ENCODE peak calls at places on chromosome 6, in five cellular contexts. One of them, this sample, is unnamed.

GRCh38 chr6:149157126-149157525 is 160.4 kb upstream of the TAB2 start:
- DNase-seq in stimulated activated CD8-positive, alpha-beta memory T cell treated with anti-CD3 and anti-CD28 coated beads, Interleukin-15, amount 100 ng/mL, for 1 hour: no peak
- DNase-seq in GM10248: no peak
- DNase-seq in A549: no peak
- DNase-seq in astrocyte of the spinal cord: no peak
- DNase-seq in this sample: no peak

GRCh38 chr6:127266892-127267741 is 453 bp downstream of the RNF146 start:
- DNase-seq in A549: peak; percentile 31
- DNase-seq in stimulated activated CD8-positive, alpha-beta memory T cell treated with anti-CD3 and anti-CD28 coated beads, Interleukin-15, amount 100 ng/mL, for 1 hour: peak; percentile 14
- DNase-seq in astrocyte of the spinal cord: peak; percentile 53
- DNase-seq in GM10248: peak; percentile 78
- DNase-seq in this sample: peak; percentile 42

GRCh38 chr6:11785953-11786579 is 7.5 kb upstream of the ADTRP start:
- DNase-seq in astrocyte of the spinal cord: no peak
- DNase-seq in GM10248: peak; percentile 85
- DNase-seq in A549: no peak
- DNase-seq in stimulated activated CD8-positive, alpha-beta memory T cell treated with anti-CD3 and anti-CD28 coated beads, Interleukin-15, amount 100 ng/mL, for 1 hour: no peak
- DNase-seq in this sample: peak; percentile 44

GRCh38 chr6:147674093-147674492 is 165.6 kb downstream of the SAMD5 start:
- DNase-seq in astrocyte of the spinal cord: no peak
- DNase-seq in stimulated activated CD8-positive, alpha-beta memory T cell treated with anti-CD3 and anti-CD28 coated beads, Interleukin-15, amount 100 ng/mL, for 1 hour: no peak
- DNase-seq in A549: no peak
- DNase-seq in GM10248: no peak
- DNase-seq in this sample: no peak

GRCh38 chr6:148745926-148746325 is 904 bp upstream of the UST start:
- DNase-seq in astrocyte of the spinal cord: no peak
- DNase-seq in stimulated activated CD8-positive, alpha-beta memory T cell treated with anti-CD3 and anti-CD28 coated beads, Interleukin-15, amount 100 ng/mL, for 1 hour: no peak
- DNase-seq in GM10248: no peak
- DNase-seq in A549: no peak
- DNase-seq in this sample: no peak

GRCh38 chr6:916160-916559 is 223.2 kb upstream of the EXOC2 start:
- DNase-seq in astrocyte of the spinal cord: no peak
- DNase-seq in stimulated activated CD8-positive, alpha-beta memory T cell treated with anti-CD3 and anti-CD28 coated beads, Interleukin-15, amount 100 ng/mL, for 1 hour: no peak
- DNase-seq in A549: no peak
- DNase-seq in GM10248: no peak
- DNase-seq in this sample: no peak

GRCh38 chr6:142713959-142714358 is 231.0 kb downstream of the HIVEP2 start:
- DNase-seq in GM10248: no peak
- DNase-seq in stimulated activated CD8-positive, alpha-beta memory T cell treated with anti-CD3 and anti-CD28 coated beads, Interleukin-15, amount 100 ng/mL, for 1 hour: no peak
- DNase-seq in A549: no peak
- DNase-seq in astrocyte of the spinal cord: no peak
- DNase-seq in this sample: no peak

GRCh38 chr6:137776256-137776655 is 90.8 kb upstream of the TNFAIP3 start:
- DNase-seq in GM10248: no peak
- DNase-seq in A549: no peak
- DNase-seq in astrocyte of the spinal cord: no peak
- DNase-seq in stimulated activated CD8-positive, alpha-beta memory T cell treated with anti-CD3 and anti-CD28 coated beads, Interleukin-15, amount 100 ng/mL, for 1 hour: no peak
- DNase-seq in this sample: no peak

GRCh38 chr6:111642463-111643158 is 36.9 kb upstream of the TRAF3IP2 start:
- DNase-seq in A549: peak; percentile 27
- DNase-seq in stimulated activated CD8-positive, alpha-beta memory T cell treated with anti-CD3 and anti-CD28 coated beads, Interleukin-15, amount 100 ng/mL, for 1 hour: no peak
- DNase-seq in GM10248: peak; percentile 71
- DNase-seq in astrocyte of the spinal cord: peak; percentile 69
- DNase-seq in this sample: no peak

GRCh38 chr6:76697585-76697984 is 625.1 kb upstream of the IMPG1 start:
- DNase-seq in astrocyte of the spinal cord: peak; percentile 37
- DNase-seq in stimulated activated CD8-positive, alpha-beta memory T cell treated with anti-CD3 and anti-CD28 coated beads, Interleukin-15, amount 100 ng/mL, for 1 hour: no peak
- DNase-seq in A549: no peak
- DNase-seq in GM10248: no peak
- DNase-seq in this sample: no peak

GRCh38 chr6:129239825-129240491 is 357.0 kb downstream of the LAMA2 start:
- DNase-seq in astrocyte of the spinal cord: no peak
- DNase-seq in GM10248: no peak
- DNase-seq in stimulated activated CD8-positive, alpha-beta memory T cell treated with anti-CD3 and anti-CD28 coated beads, Interleukin-15, amount 100 ng/mL, for 1 hour: no peak
- DNase-seq in A549: no peak
- DNase-seq in this sample: no peak

GRCh38 chr6:13566500-13566899 is 7.9 kb upstream of the SIRT5 start:
- DNase-seq in GM10248: no peak
- DNase-seq in astrocyte of the spinal cord: no peak
- DNase-seq in A549: no peak
- DNase-seq in stimulated activated CD8-positive, alpha-beta memory T cell treated with anti-CD3 and anti-CD28 coated beads, Interleukin-15, amount 100 ng/mL, for 1 hour: no peak
- DNase-seq in this sample: no peak

GRCh38 chr6:101935732-101936131 is 542.2 kb downstream of the GRIK2 start:
- DNase-seq in GM10248: no peak
- DNase-seq in stimulated activated CD8-positive, alpha-beta memory T cell treated with anti-CD3 and anti-CD28 coated beads, Interleukin-15, amount 100 ng/mL, for 1 hour: no peak
- DNase-seq in A549: no peak
- DNase-seq in astrocyte of the spinal cord: no peak
- DNase-seq in this sample: no peak